ENCODE peak calls at places on chromosome 18, in seven cellular contexts. M, L, H, D, X, V and I are unnamed samples.

GRCh38 chr18:48786621-48787522 is 163.9 kb downstream of the SMAD7 start:
- DNase-seq in M (no peak), L (no peak), H (no peak), D (no peak), X (no peak), V (no peak), I (no peak)

GRCh38 chr18:76365561-76365960 is 129.5 kb downstream of the ZNF516 start:
- DNase-seq in M (no peak), L (no peak), H (no peak), D (no peak), X (no peak), V (no peak), I (no peak)

GRCh38 chr18:32712860-32713259 is 60.0 kb downstream of the KLHL14 start:
- DNase-seq in M (no peak), L (no peak), H (no peak), D (no peak), X (no peak), V (no peak), I (no peak)

GRCh38 chr18:40168026-40168425 is 1787.0 kb upstream of the PIK3C3 start:
- DNase-seq in M (no peak), L (no peak), H (no peak), D (no peak), X (no peak), V (no peak), I (no peak)

GRCh38 chr18:80129672-80130367 is 20.8 kb downstream of the ADNP2 start:
- DNase-seq in M (no peak), L (no peak), H (no peak), D (no peak), X (no peak), V (no peak), I (no peak)

GRCh38 chr18:35683021-35683420 is 101.5 kb downstream of the GALNT1 start:
- DNase-seq in M (no peak), L (no peak), H (no peak), D (no peak), X (no peak), V (no peak), I (no peak)

GRCh38 chr18:20971886-20972267 is 139.7 kb downstream of the ROCK1 start:
- DNase-seq in M (no peak), L (no peak), H (no peak), D (peak), X (no peak), V (peak), I (no peak)

GRCh38 chr18:47418746-47419145 is 167.3 kb upstream of the SKOR2 start:
- DNase-seq in M (peak), L (no peak), H (no peak), D (no peak), X (no peak), V (no peak), I (no peak)

GRCh38 chr18:70337139-70337972 is 48.5 kb downstream of the SOCS6 start:
- DNase-seq in M (peak), L (no peak), H (no peak), D (no peak), X (no peak), V (peak), I (no peak)

GRCh38 chr18:74494514-74494913 is 1.6 kb upstream of the CNDP2 start:
- DNase-seq in M (no peak), L (no peak), H (no peak), D (no peak), X (no peak), V (no peak), I (no peak)

GRCh38 chr18:29160123-29160522 is 983.2 kb upstream of the CDH2 start:
- DNase-seq in M (no peak), L (no peak), H (no peak), D (no peak), X (no peak), V (no peak), I (no peak)

GRCh38 chr18:36128907-36129299 is 237 bp downstream of the SLC39A6 start:
- DNase-seq in M (no peak), L (no peak), H (no peak), D (no peak), X (no peak), V (no peak), I (no peak)

GRCh38 chr18:59950215-59950944 is 50.6 kb downstream of the PMAIP1 start:
- DNase-seq in M (no peak), L (no peak), H (no peak), D (no peak), X (no peak), V (no peak), I (no peak)

GRCh38 chr18:55405655-55406373 is 182.2 kb downstream of the TCF4 start:
- DNase-seq in M (peak), L (no peak), H (no peak), D (peak), X (peak), V (peak), I (no peak)

GRCh38 chr18:62939925-62940324 is 224.6 kb downstream of the PHLPP1 start:
- DNase-seq in M (no peak), L (no peak), H (no peak), D (no peak), X (no peak), V (no peak), I (no peak)

GRCh38 chr18:22977847-22978701 is 44.9 kb downstream of the RBBP8 start:
- DNase-seq in M (peak), L (no peak), H (no peak), D (no peak), X (no peak), V (peak), I (no peak)

GRCh38 chr18:23837591-23837990 is 148.3 kb downstream of the LAMA3 start:
- DNase-seq in M (no peak), L (no peak), H (no peak), D (no peak), X (no peak), V (no peak), I (no peak)

GRCh38 chr18:9147440-9148238 is 11.1 kb downstream of the ANKRD12 start:
- DNase-seq in M (peak), L (no peak), H (no peak), D (peak), X (peak), V (peak), I (no peak)

GRCh38 chr18:43596106-43596712 is 318.9 kb upstream of the SYT4 start:
- DNase-seq in M (no peak), L (no peak), H (no peak), D (peak), X (no peak), V (peak), I (no peak)

GRCh38 chr18:9574473-9575115 is 39.8 kb downstream of the PPP4R1 start:
- DNase-seq in M (no peak), L (no peak), H (no peak), D (no peak), X (no peak), V (no peak), I (no peak)

GRCh38 chr18:76416935-76417334 is 78.1 kb downstream of the ZNF516 start:
- DNase-seq in M (no peak), L (no peak), H (no peak), D (no peak), X (no peak), V (no peak), I (no peak)

GRCh38 chr18:48859311-48860275 is 91.2 kb downstream of the SMAD7 start:
- DNase-seq in M (no peak), L (no peak), H (no peak), D (peak), X (peak), V (no peak), I (no peak)

GRCh38 chr18:48220146-48220499 is 189.1 kb downstream of the ZBTB7C start:
- DNase-seq in M (no peak), L (no peak), H (no peak), D (no peak), X (peak), V (no peak), I (no peak)

GRCh38 chr18:39842042-39842791 is 2112.8 kb upstream of the PIK3C3 start:
- DNase-seq in M (no peak), L (no peak), H (no peak), D (no peak), X (no peak), V (no peak), I (no peak)

GRCh38 chr18:62523631-62524442 is 1.0 kb downstream of the ZCCHC2 start:
- DNase-seq in M (no peak), L (peak), H (peak), D (no peak), X (peak), V (peak), I (peak)

GRCh38 chr18:9520666-9521065 is 45.4 kb downstream of the RALBP1 start:
- DNase-seq in M (no peak), L (no peak), H (no peak), D (no peak), X (no peak), V (no peak), I (no peak)

GRCh38 chr18:37306420-37306819 is 259.2 kb downstream of the CELF4 start:
- DNase-seq in M (no peak), L (no peak), H (no peak), D (no peak), X (no peak), V (no peak), I (no peak)

GRCh38 chr18:2997846-2998599 is 14.9 kb downstream of the LPIN2 start:
- DNase-seq in M (no peak), L (no peak), H (no peak), D (no peak), X (peak), V (no peak), I (no peak)

GRCh38 chr18:11178951-11179549 is 29.7 kb upstream of the PIEZO2 start:
- DNase-seq in M (no peak), L (no peak), H (no peak), D (no peak), X (no peak), V (no peak), I (no peak)

GRCh38 chr18:67515987-67516431 is 511 bp downstream of the DSEL start:
- DNase-seq in M (no peak), L (peak), H (peak), D (peak), X (peak), V (peak), I (peak)

GRCh38 chr18:61546598-61546997 is 213.4 kb downstream of the CDH20 start:
- DNase-seq in M (peak), L (no peak), H (no peak), D (no peak), X (no peak), V (no peak), I (no peak)

GRCh38 chr18:13799396-13799795 is 24.6 kb upstream of the MC5R start:
- DNase-seq in M (no peak), L (no peak), H (no peak), D (no peak), X (no peak), V (no peak), I (no peak)

GRCh38 chr18:65527879-65528633 is 222.8 kb upstream of the CDH7 start:
- DNase-seq in M (no peak), L (no peak), H (no peak), D (peak), X (no peak), V (no peak), I (no peak)